ENCODE peak calls at places on chromosomes 3 and 15, in eight cellular contexts. R is heart right ventricle, H is coronary artery, A is neural progenitor cell, S is ELR, P is AG20443, K is T-helper 9 cell, X is anterior cingulate cortex. Z is an unnamed sample.

GRCh38 chr15:92011611-92012367 is 158.3 kb downstream of the SLCO3A1 start:
- DNase-seq in X (no peak), H (no peak), P (peak; percentile 34), A (no peak), R (no peak), K (no peak), S (no peak), Z (no peak)

GRCh38 chr3:49785565-49786356 is 581 bp downstream of the IP6K1 start:
- DNase-seq in X (no peak), S (peak; percentile 64), K (no peak), R (peak; percentile 27), H (peak; percentile 76), A (no peak), P (peak; percentile 62), Z (no peak)

GRCh38 chr3:171255236-171255806 is 204.9 kb downstream of the TNIK start:
- DNase-seq in A (no peak), S (no peak), R (no peak), P (no peak), K (no peak), X (no peak), H (no peak), Z (no peak)

GRCh38 chr3:45688194-45688881 is 858 bp upstream of the SACM1L start:
- DNase-seq in A (peak; percentile 81), K (peak; percentile 9), P (no peak), H (no peak), R (no peak), X (peak; percentile 15), S (peak; percentile 56), Z (peak; percentile 24)

GRCh38 chr3:130677310-130677709 is 69.3 kb downstream of the PIK3R4 start:
- DNase-seq in H (no peak), S (no peak), X (no peak), P (no peak), R (no peak), A (no peak), K (no peak), Z (no peak)

GRCh38 chr3:10108091-10108490 is at the start of gene FANCD2OS:
- DNase-seq in A (no peak), P (no peak), H (no peak), K (no peak), S (no peak), R (no peak), X (no peak), Z (no peak)

GRCh38 chr3:71282976-71283375 is 300.6 kb downstream of the FOXP1 start:
- DNase-seq in R (no peak), P (no peak), X (no peak), K (no peak), S (no peak), A (no peak), H (no peak), Z (no peak)

GRCh38 chr15:34799149-34799824 is 3.9 kb upstream of the ACTC1 start:
- DNase-seq in R (peak; percentile 80), S (no peak), K (no peak), A (peak; percentile 56), P (no peak), X (peak; percentile 14), H (peak; percentile 89), Z (no peak)

GRCh38 chr3:102207173-102207572 is 227.6 kb upstream of the ZPLD1 start:
- DNase-seq in K (no peak), X (no peak), A (no peak), S (no peak), R (no peak), H (no peak), P (peak; percentile 41), Z (no peak)

GRCh38 chr3:101611023-101611422 is 37.0 kb downstream of the PCNP start:
- DNase-seq in R (no peak), S (no peak), H (no peak), K (no peak), A (no peak), X (no peak), P (no peak), Z (no peak)

GRCh38 chr3:140597792-140598191 is 80.1 kb upstream of the TRIM42 start:
- DNase-seq in K (no peak), X (no peak), P (no peak), S (no peak), A (no peak), R (no peak), H (no peak), Z (no peak)

GRCh38 chr15:34223904-34224596 is 766 bp upstream of the EMC4 start:
- DNase-seq in R (peak; percentile 5), A (peak; percentile 17), X (no peak), H (no peak), S (no peak), P (peak; percentile 9), K (no peak), Z (no peak)

GRCh38 chr3:56494679-56495322 is 26.5 kb upstream of the ERC2 start:
- DNase-seq in P (peak; percentile 90), K (peak; percentile 61), H (no peak), X (no peak), S (peak; percentile 86), R (peak; percentile 86), A (peak; percentile 94), Z (peak; percentile 48)

GRCh38 chr15:33810083-33810595 is 158.2 kb upstream of the CHRM5 start:
- DNase-seq in R (no peak), P (no peak), H (no peak), X (no peak), K (no peak), A (no peak), S (no peak), Z (no peak)

GRCh38 chr15:36758800-36759199 is 179.4 kb downstream of the CDIN1 start:
- DNase-seq in A (no peak), S (no peak), X (no peak), H (no peak), K (no peak), P (no peak), R (no peak), Z (no peak)

GRCh38 chr15:88610756-88611231 is 10.3 kb upstream of the AEN start:
- DNase-seq in P (peak; percentile 18), K (no peak), A (peak; percentile 71), H (no peak), X (peak; percentile 33), R (no peak), S (peak; percentile 74), Z (no peak)

GRCh38 chr15:53196235-53196634 is 406.1 kb upstream of the ONECUT1 start:
- DNase-seq in P (no peak), X (no peak), A (peak; percentile 74), S (no peak), K (no peak), H (no peak), R (no peak), Z (no peak)

GRCh38 chr3:110684436-110684835 is 387.2 kb upstream of the NECTIN3 start:
- DNase-seq in K (no peak), R (no peak), H (no peak), P (no peak), S (no peak), X (no peak), A (no peak), Z (no peak)

GRCh38 chr3:195095035-195095703 is 175.8 kb downstream of the XXYLT1 start:
- DNase-seq in R (no peak), S (no peak), H (no peak), A (no peak), K (no peak), X (no peak), P (no peak), Z (peak; percentile 16)

GRCh38 chr3:107124885-107125284 is 252.4 kb upstream of the CCDC54 start:
- DNase-seq in H (no peak), A (no peak), K (no peak), X (no peak), R (peak; percentile 42), S (peak; percentile 58), P (peak; percentile 80), Z (no peak)

GRCh38 chr3:47420044-47420430 is 39.2 kb downstream of the PTPN23 start:
- DNase-seq in K (no peak), R (no peak), X (no peak), P (no peak), H (no peak), A (no peak), S (no peak), Z (no peak)

GRCh38 chr15:80674245-80674614 is 20.9 kb upstream of the ABHD17C start:
- DNase-seq in K (no peak), H (no peak), S (no peak), R (no peak), A (no peak), X (no peak), P (no peak), Z (no peak)

GRCh38 chr3:53109190-53109589 is 21.0 kb downstream of the RFT1 start:
- DNase-seq in S (peak; percentile 93), K (no peak), P (peak; percentile 51), H (no peak), X (no peak), R (no peak), A (no peak), Z (no peak)

GRCh38 chr3:48194446-48195071 is 6.3 kb upstream of the CDC25A start:
- DNase-seq in S (peak; percentile 73), K (no peak), X (peak; percentile 31), A (peak; percentile 80), H (no peak), R (peak; percentile 32), P (peak; percentile 81), Z (no peak)

GRCh38 chr3:16888785-16889607 is 4.2 kb downstream of the PLCL2 start:
- DNase-seq in R (no peak), X (no peak), H (no peak), S (no peak), K (no peak), P (no peak), A (no peak), Z (no peak)

GRCh38 chr3:189635385-189635784 is 4.2 kb downstream of the TP63 start:
- DNase-seq in S (no peak), P (no peak), A (peak; percentile 40), X (no peak), H (no peak), R (no peak), K (no peak), Z (no peak)

GRCh38 chr3:70519913-70520659 is 207.6 kb upstream of the MDFIC2 start:
- DNase-seq in R (no peak), A (no peak), K (no peak), P (no peak), H (no peak), X (no peak), S (no peak), Z (no peak)

GRCh38 chr3:124679048-124679638 is 51.1 kb upstream of the UMPS start:
- DNase-seq in A (no peak), P (no peak), H (no peak), X (no peak), K (no peak), R (no peak), S (no peak), Z (no peak)

GRCh38 chr15:69919816-69920215 is 177.9 kb downstream of the TLE3 start:
- DNase-seq in S (no peak), X (peak; percentile 31), K (no peak), R (no peak), A (peak; percentile 95), H (peak; percentile 35), P (no peak), Z (no peak)

GRCh38 chr3:135314227-135314626 is 519.2 kb downstream of the EPHB1 start:
- DNase-seq in H (no peak), X (no peak), R (no peak), A (no peak), S (no peak), K (no peak), P (no peak), Z (no peak)